ENCODE peak calls at places on chromosomes 7 and 10, in nine cellular contexts. D, H, S, G, O, F, R, C and Z are unnamed samples. For H3K4me1, the result is how much of the 10 kb centered on the place peaks cover.

GRCh38 chr7:46486264-46487206 is 565.5 kb upstream of the IGFBP3 start:
- DNase-seq in H (no peak), O (no peak), G (peak), C (no peak), D (no peak), S (peak), F (no peak), R (peak), Z (peak)

GRCh38 chr7:29005829-29006228 is 47.7 kb upstream of the TRIL start:
- DNase-seq in H (no peak), D (no peak), R (peak), F (no peak), C (no peak), O (no peak), G (peak), S (no peak), Z (no peak)

GRCh38 chr7:138176060-138176459 is 99.8 kb downstream of the AKR1D1 start:
- DNase-seq in D (no peak), G (no peak), O (no peak), R (no peak), S (no peak), F (no peak), H (no peak), C (no peak), Z (no peak)

GRCh38 chr7:47392241-47392759 is 189.6 kb downstream of the TNS3 start:
- DNase-seq in D (peak), R (peak), F (no peak), S (no peak), H (peak), C (peak), G (peak), O (no peak), Z (no peak)

GRCh38 chr7:128425851-128426250 is 16.1 kb upstream of the IMPDH1 start:
- DNase-seq in G (peak), D (peak), S (peak), H (peak), O (peak), F (no peak), R (peak), C (peak), Z (no peak)

GRCh38 chr7:4156190-4156589 is 525.9 kb upstream of the FOXK1 start:
- DNase-seq in G (peak), S (no peak), H (no peak), D (no peak), C (no peak), R (peak), F (no peak), O (no peak), Z (no peak)

GRCh38 chr7:97174308-97174707 is 56.8 kb downstream of the SDHAF3 start:
- DNase-seq in H (no peak), R (peak), G (no peak), F (no peak), D (no peak), C (no peak), S (no peak), O (no peak), Z (no peak)

GRCh38 chr7:128713794-128714193 is 25.4 kb upstream of the CALU start:
- DNase-seq in R (no peak), G (no peak), S (no peak), F (no peak), C (no peak), O (no peak), D (no peak), H (no peak), Z (peak)

GRCh38 chr7:141702047-141702567 is at the start of gene DENND11:
- DNase-seq in C (peak), R (peak), O (peak), H (peak), S (peak), G (peak), D (peak), F (no peak), Z (no peak)

GRCh38 chr7:111080495-111081105 is 10.3 kb upstream of the LRRN3 start:
- DNase-seq in R (no peak), C (no peak), H (no peak), G (no peak), F (no peak), D (no peak), O (no peak), S (no peak), Z (no peak)

GRCh38 chr7:149799397-149800168 is 26.2 kb upstream of the ZNF467 start:
- DNase-seq in G (peak), F (no peak), H (peak), C (peak), D (peak), S (peak), R (no peak), O (peak), Z (no peak)

GRCh38 chr7:30772984-30773383 is 1.8 kb downstream of the MINDY4 start:
- DNase-seq in R (no peak), O (no peak), S (no peak), H (no peak), C (no peak), F (no peak), G (no peak), D (no peak), Z (no peak)

GRCh38 chr7:155477469-155477868 is 19.5 kb downstream of the EN2 start:
- DNase-seq in G (no peak), R (no peak), D (no peak), O (no peak), C (no peak), F (no peak), S (no peak), H (no peak), Z (no peak)

GRCh38 chr7:155497149-155497901 is 39.4 kb downstream of the EN2 start:
- DNase-seq in O (no peak), G (peak), D (no peak), C (no peak), H (no peak), R (no peak), F (no peak), S (no peak), Z (no peak)

GRCh38 chr10:62587011-62587410 is 212.8 kb downstream of the ZNF365 start:
- DNase-seq in F (no peak), O (no peak), D (no peak), S (no peak), R (no peak), H (no peak), C (no peak), G (no peak), Z (no peak)

GRCh38 chr10:36256166-36256565 is 614.1 kb upstream of the FZD8 start:
- DNase-seq in D (no peak), G (peak), S (no peak), O (no peak), F (no peak), C (no peak), R (peak), H (no peak), Z (no peak)

GRCh38 chr7:35875292-35875691 is 74.4 kb downstream of the SEPTIN7 start:
- DNase-seq in O (no peak), C (no peak), D (no peak), H (no peak), S (no peak), G (no peak), R (no peak), F (no peak), Z (no peak)

GRCh38 chr10:76892766-76893479 is 744.7 kb downstream of the KCNMA1 start:
- DNase-seq in C (no peak), D (no peak), H (no peak), G (no peak), O (no peak), F (no peak), S (no peak), R (no peak), Z (no peak)

GRCh38 chr10:50596456-50596855 is 27.3 kb downstream of the SGMS1 start:
- DNase-seq in H (no peak), F (no peak), O (no peak), D (no peak), R (peak), S (no peak), C (no peak), G (no peak), Z (no peak)

GRCh38 chr10:110508806-110509544 is 11.3 kb downstream of the DUSP5 start:
- DNase-seq in S (no peak), O (no peak), D (no peak), G (no peak), C (no peak), R (no peak), H (no peak), F (no peak), Z (no peak)

GRCh38 chr7:13442226-13442625 is 547.2 kb downstream of the ETV1 start:
- DNase-seq in C (no peak), H (no peak), D (no peak), R (no peak), F (no peak), S (no peak), G (no peak), O (no peak), Z (no peak)

GRCh38 chr7:42248579-42248978 is 11.6 kb upstream of the GLI3 start:
- DNase-seq in H (no peak), C (no peak), F (no peak), S (no peak), D (no peak), R (no peak), G (no peak), O (no peak), Z (no peak)

GRCh38 chr7:24755096-24755495 is 2.2 kb downstream of the GSDME start:
- DNase-seq in D (no peak), R (no peak), H (no peak), S (no peak), F (no peak), O (no peak), G (no peak), C (no peak), Z (no peak)

GRCh38 chr7:95595825-95596182 is 512 bp downstream of the PDK4 start:
- DNase-seq in C (peak), R (no peak), D (peak), O (no peak), S (peak), F (no peak), H (no peak), G (no peak), Z (no peak)

GRCh38 chr7:116628971-116629586 is 42.9 kb upstream of the MET start:
- DNase-seq in R (no peak), H (peak), D (no peak), S (no peak), G (peak), F (no peak), C (no peak), O (no peak), Z (no peak)

GRCh38 chr7:129376076-129376777 is 58.0 kb upstream of the STRIP2 start:
- DNase-seq in R (peak), G (peak), F (no peak), S (peak), C (no peak), H (peak), O (peak), D (no peak), Z (peak)

GRCh38 chr7:90579181-90579688 is 16.9 kb upstream of the CDK14 start:
- DNase-seq in G (peak), O (no peak), D (no peak), H (no peak), F (peak), S (no peak), C (no peak), R (peak), Z (peak)

GRCh38 chr7:21429021-21429420 is 1.1 kb downstream of the SP4 start:
- DNase-seq in R (no peak), F (no peak), G (no peak), S (no peak), H (no peak), D (no peak), O (no peak), C (no peak), Z (no peak)
- H3K4me1 ChIP-seq in R (under half), F (under half), G (under half), S (under half), H (under half), D (under half), O (under half), C (under half), Z (under half)

GRCh38 chr10:103685880-103686669 is 169.3 kb downstream of the SH3PXD2A start:
- DNase-seq in S (peak), O (peak), F (no peak), H (peak), D (peak), R (peak), G (peak), C (peak), Z (no peak)
- TF ChIP-seq CTCF in S (peak), O (peak), F (peak), H (peak), D (peak), R (peak), G (peak), C (peak), Z (peak)

GRCh38 chr10:71316786-71317160 is 2.3 kb upstream of the SLC29A3 start:
- DNase-seq in H (no peak), R (no peak), S (no peak), O (no peak), D (no peak), C (no peak), G (no peak), F (no peak), Z (no peak)

GRCh38 chr10:71319042-71319799 is at the start of gene SLC29A3:
- DNase-seq in F (no peak), D (peak), S (peak), R (peak), H (peak), O (peak), G (peak), C (peak), Z (peak)

GRCh38 chr10:71321386-71321785 is 2.3 kb downstream of the SLC29A3 start:
- DNase-seq in O (no peak), C (no peak), S (no peak), H (no peak), R (no peak), D (no peak), F (no peak), G (no peak), Z (no peak)

GRCh38 chr10:71320592-71320991 is 1.5 kb downstream of the SLC29A3 start:
- DNase-seq in D (no peak), H (no peak), R (no peak), F (no peak), G (no peak), C (no peak), S (no peak), O (no peak), Z (no peak)

GRCh38 chr10:71319800-71320392 is 837 bp downstream of the SLC29A3 start:
- DNase-seq in C (no peak), H (no peak), G (no peak), O (no peak), S (no peak), R (no peak), D (no peak), F (no peak), Z (no peak)
- H3K4me1 ChIP-seq in C (under half), H (under half), G (under half), O (under half), S (under half), R (under half), D (under half), F (under half), Z (under half)

GRCh38 chr7:1419688-1420087 is 39.6 kb downstream of the MICALL2 start:
- DNase-seq in S (no peak), R (no peak), C (no peak), D (no peak), O (no peak), F (no peak), H (no peak), G (no peak), Z (no peak)
- TF ChIP-seq CTCF in S (no peak), R (no peak), C (no peak), D (no peak), O (no peak), F (no peak), H (no peak), G (no peak), Z (no peak)

GRCh38 chr10:60376221-60376620 is 13.5 kb downstream of the ANK3 start:
- DNase-seq in O (no peak), S (no peak), R (no peak), D (no peak), H (no peak), F (no peak), C (no peak), G (no peak), Z (no peak)
- H3K4me1 ChIP-seq in O (under half), S (under half), R (under half), D (under half), H (under half), F (under half), C (under half), G (under half), Z (under half)

DNA sequence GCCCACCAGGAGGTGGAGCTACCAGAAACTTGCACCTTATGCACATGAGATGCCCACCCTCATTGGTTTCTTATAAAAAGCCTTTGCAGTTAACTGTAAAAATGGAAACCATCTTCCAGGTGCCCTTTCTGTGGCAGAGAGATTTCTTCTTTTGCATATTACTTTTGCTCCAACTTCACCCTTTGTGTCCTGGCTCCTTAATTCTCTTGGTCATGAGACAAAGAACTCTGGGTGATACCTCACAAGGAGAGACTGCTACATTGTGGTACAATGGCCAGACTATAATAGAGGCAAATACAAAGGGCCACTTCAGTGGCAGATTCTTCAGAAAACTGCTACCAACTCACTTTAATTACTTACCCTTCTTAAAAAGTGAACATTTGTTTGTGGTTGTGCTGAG is 76.4 kb upstream of the PTER start:
- DNase-seq in O (no peak), C (no peak), F (no peak), D (no peak), H (no peak), R (no peak), S (no peak), G (no peak), Z (no peak)
- TF ChIP-seq CTCF in O (no peak), C (no peak), F (no peak), D (no peak), H (no peak), R (no peak), S (no peak), G (no peak), Z (no peak)

GRCh38 chr7:18504965-18505364 is 9.4 kb downstream of the HDAC9 start:
- DNase-seq in F (no peak), D (no peak), O (no peak), H (no peak), G (no peak), C (no peak), S (no peak), R (no peak), Z (no peak)
- H3K4me1 ChIP-seq in F (under half), D (under half), O (half or more), H (under half), G (under half), C (under half), S (under half), R (under half), Z (under half)

DNA sequence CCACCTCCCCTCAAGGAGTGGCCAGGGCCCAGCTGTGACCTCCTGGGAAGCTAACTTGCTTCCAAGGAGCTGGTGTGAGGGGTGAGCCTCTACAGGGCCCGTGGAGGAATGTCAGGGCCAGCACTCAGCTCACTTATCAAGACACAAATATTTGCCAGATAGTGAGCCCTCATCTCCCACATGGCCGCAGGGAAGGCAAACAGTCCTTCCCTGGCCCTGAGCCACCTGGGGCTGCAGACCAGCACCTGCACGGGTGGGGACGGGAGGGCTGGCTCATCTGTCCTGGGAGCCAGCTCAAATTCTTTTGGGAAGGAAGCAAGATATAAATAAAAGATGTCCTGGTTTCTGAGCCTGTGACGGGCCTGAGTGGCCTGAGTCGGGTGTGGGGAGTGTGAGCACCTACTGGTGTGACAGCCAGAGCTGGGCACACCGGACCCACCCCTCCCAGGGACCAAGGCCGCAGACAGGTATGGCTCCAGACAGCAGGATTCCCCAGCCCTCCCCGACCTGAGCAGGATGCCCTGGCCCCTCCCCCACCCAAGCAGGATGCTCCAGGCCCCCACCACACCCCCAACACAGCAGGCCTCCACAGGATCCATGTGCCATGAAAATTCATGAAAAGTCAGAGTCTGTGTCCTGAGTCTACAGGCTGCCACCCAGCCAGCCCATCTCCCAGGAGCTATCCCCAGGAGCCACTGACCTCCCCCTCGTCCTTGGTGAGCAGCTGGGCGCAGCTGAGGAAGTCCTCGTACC is 148.0 kb downstream of the MAPK8 start:
- DNase-seq in D (peak), O (peak), S (peak), F (peak), G (peak), R (no peak), C (peak), H (no peak), Z (no peak)
- TF ChIP-seq CTCF in D (no peak), O (no peak), S (no peak), F (no peak), G (no peak), R (no peak), C (no peak), H (no peak), Z (no peak)